ENCODE peak calls at places on chromosomes 13 and 19, in seven cellular contexts. C is mammary epithelial cell; I is neuronal stem cell; E is brain microvascular endothelial cell; G is GM23338; P is CD8-positive, alpha-beta memory T cell; K is colonic mucosa. R is an unnamed sample.

GRCh38 chr13:54486421-54487166 is 1458.0 kb downstream of the OLFM4 start:
- DNase-seq in G (no peak), I (no peak), C (no peak), E (no peak), K (no peak), P (no peak), R (no peak)

GRCh38 chr19:9362905-9363304 is at the start of gene ZNF177:
- DNase-seq in C (no peak), K (no peak), E (peak), I (no peak), P (no peak), G (peak), R (peak)

GRCh38 chr13:107057028-107057427 is 489.1 kb upstream of the ARGLU1 start:
- DNase-seq in I (no peak), P (no peak), E (no peak), K (no peak), G (no peak), C (no peak), R (no peak)

GRCh38 chr13:41061914-41062837 is 867 bp downstream of the WBP4 start:
- DNase-seq in G (peak), P (no peak), K (no peak), I (no peak), C (no peak), E (peak), R (no peak)

GRCh38 chr13:62829476-62829875 is 1413.8 kb upstream of the PCDH20 start:
- DNase-seq in K (no peak), I (no peak), P (no peak), G (no peak), C (no peak), E (no peak), R (no peak)

GRCh38 chr13:49371943-49372636 is 71.8 kb downstream of the CAB39L start:
- DNase-seq in E (no peak), P (no peak), G (no peak), I (no peak), C (no peak), K (no peak), R (no peak)

GRCh38 chr13:54953786-54954185 is 1925.2 kb downstream of the OLFM4 start:
- DNase-seq in K (no peak), I (no peak), C (no peak), G (no peak), E (no peak), P (no peak), R (no peak)

GRCh38 chr13:22828081-22828480 is 352.7 kb upstream of the SGCG start:
- DNase-seq in E (no peak), C (no peak), I (no peak), P (no peak), K (no peak), G (no peak), R (no peak)

GRCh38 chr13:99265823-99266426 is 7.7 kb upstream of the GPR18 start:
- DNase-seq in G (peak), P (no peak), E (peak), K (no peak), I (no peak), C (peak), R (no peak)

GRCh38 chr13:95463516-95463915 is 89.0 kb upstream of the CLDN10 start:
- DNase-seq in I (no peak), C (peak), P (no peak), G (no peak), E (no peak), K (no peak), R (no peak)

GRCh38 chr13:85243831-85244230 is 555.4 kb downstream of the SLITRK6 start:
- DNase-seq in I (no peak), G (no peak), C (no peak), P (no peak), E (no peak), K (no peak), R (no peak)

GRCh38 chr13:95624020-95624419 is 20.5 kb downstream of the DZIP1 start:
- DNase-seq in C (peak), K (peak), G (peak), E (no peak), P (no peak), I (peak), R (no peak)

GRCh38 chr13:22189176-22190048 is 518.5 kb downstream of the FGF9 start:
- DNase-seq in C (no peak), E (no peak), P (no peak), K (no peak), G (no peak), I (no peak), R (no peak)

GRCh38 chr13:64643066-64643465 is 2587.1 kb downstream of the PCDH9 start:
- DNase-seq in E (no peak), C (no peak), G (no peak), K (no peak), P (no peak), I (no peak), R (no peak)

GRCh38 chr19:35349614-35350521 is 2.2 kb downstream of the FFAR1 start:
- DNase-seq in G (no peak), E (no peak), I (no peak), K (no peak), C (no peak), P (no peak), R (no peak)

GRCh38 chr13:21371011-21371410 is 88.1 kb downstream of the ZDHHC20 start:
- DNase-seq in K (no peak), P (no peak), C (no peak), I (no peak), E (no peak), G (no peak), R (no peak)

GRCh38 chr19:48718711-48719231 is 754 bp downstream of the MAMSTR start:
- DNase-seq in K (no peak), E (no peak), I (no peak), P (no peak), C (no peak), G (peak), R (peak)

GRCh38 chr19:53311044-53311443 is 22.5 kb upstream of the ZNF845 start:
- DNase-seq in G (no peak), C (no peak), I (no peak), P (no peak), K (no peak), E (no peak), R (no peak)

GRCh38 chr13:33917135-33917534 is 99.2 kb downstream of the RFC3 start:
- DNase-seq in I (no peak), C (no peak), K (no peak), G (no peak), E (no peak), P (no peak), R (no peak)
- H3K27ac ChIP-seq in I (no peak), C (no peak), K (no peak), G (no peak), E (no peak), P (no peak), R (no peak)

DNA sequence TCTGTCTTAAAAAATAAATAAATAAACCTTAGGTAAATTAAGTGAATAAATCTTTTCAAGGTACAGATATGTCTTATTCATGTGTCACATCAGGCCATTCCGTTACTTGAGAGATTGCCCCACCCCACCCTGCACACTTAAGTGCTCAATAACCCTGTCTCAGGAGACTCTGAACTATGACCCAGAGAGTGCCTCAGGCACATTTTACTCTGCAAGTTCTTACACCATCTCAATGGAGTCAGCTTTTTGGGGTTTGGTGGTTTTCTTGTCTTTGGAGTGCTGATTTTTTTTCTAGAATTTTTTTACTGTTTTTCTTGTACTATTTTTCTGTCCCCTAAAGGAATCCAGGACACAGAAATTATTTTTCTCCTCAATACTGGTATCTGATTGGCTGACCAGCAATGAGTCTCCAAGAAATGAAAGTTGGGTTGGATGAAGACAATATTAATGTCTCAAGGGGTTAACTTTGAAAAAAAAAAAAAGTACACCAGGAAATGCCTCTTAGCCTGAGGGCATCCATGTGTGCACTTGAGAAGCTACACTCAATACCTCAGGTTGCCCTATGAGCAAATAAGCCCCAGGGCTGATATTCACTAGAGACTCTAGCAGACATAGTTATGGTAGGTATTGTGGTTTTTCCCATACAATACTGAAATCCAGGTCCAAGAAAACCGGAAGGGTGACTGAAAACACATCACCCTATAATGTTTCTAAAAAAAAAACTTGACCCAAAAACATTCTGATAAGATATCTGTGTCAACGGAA is 114.6 kb upstream of the ZNF91 start:
- DNase-seq in P (no peak), K (no peak), C (peak), G (no peak), E (no peak), I (no peak), R (no peak)
- H3K27ac ChIP-seq in P (no peak), K (no peak), C (no peak), G (no peak), E (no peak), I (no peak), R (no peak)

DNA sequence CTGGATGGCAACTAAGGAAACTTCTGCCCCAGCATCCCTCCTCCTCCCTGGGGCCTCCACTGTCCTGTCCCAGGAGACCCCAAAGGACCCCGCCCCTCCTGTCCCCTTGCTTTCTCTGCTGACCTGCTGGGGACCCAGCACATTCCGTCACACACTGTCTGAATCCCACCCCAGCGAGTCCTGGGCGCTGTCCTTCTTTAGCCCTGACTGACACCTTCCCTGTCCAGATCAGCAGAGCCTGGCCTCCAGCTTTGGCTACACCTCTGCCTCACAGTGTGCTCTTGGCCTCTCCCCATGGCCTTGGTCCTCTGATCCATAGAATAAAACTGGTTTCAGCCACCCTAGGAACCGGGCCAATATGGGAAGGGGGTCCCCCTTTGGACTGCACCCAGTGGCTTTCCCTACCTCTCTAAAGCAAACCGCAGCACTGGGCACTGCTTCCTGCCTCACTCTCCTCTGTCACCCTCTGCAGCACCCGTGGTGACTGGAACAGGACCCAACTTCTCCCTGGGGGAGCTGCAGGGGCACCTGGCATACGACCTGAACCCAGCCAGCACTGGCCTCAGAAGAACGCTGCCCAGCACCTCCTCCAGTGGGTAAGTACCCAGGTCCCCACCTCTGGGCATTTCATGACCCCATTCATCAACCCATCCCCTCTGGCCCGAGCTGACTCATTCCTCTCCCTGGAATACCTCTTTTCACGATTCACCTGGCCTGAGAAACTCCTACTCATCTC is 46.4 kb downstream of the SMIM24 start:
- DNase-seq in G (no peak), I (no peak), C (no peak), P (no peak), K (no peak), E (no peak), R (no peak)
- H3K27ac ChIP-seq in G (no peak), I (no peak), C (no peak), P (peak), K (peak), E (no peak), R (peak)

GRCh38 chr13:71360041-71360440 is 507.0 kb downstream of the DACH1 start:
- DNase-seq in K (no peak), I (no peak), C (no peak), E (no peak), P (no peak), G (no peak), R (no peak)

GRCh38 chr13:71359641-71360040 is 507.4 kb downstream of the DACH1 start:
- DNase-seq in P (no peak), E (no peak), C (no peak), I (no peak), G (no peak), K (no peak), R (no peak)

GRCh38 chr13:71358218-71358617 is 508.8 kb downstream of the DACH1 start:
- DNase-seq in P (no peak), K (no peak), E (no peak), G (no peak), C (peak), I (no peak), R (no peak)

GRCh38 chr13:71355010-71355409 is 512.0 kb downstream of the DACH1 start:
- DNase-seq in C (no peak), K (no peak), E (no peak), G (no peak), I (no peak), P (no peak), R (no peak)
- H3K27ac ChIP-seq in C (no peak), K (no peak), E (no peak), G (no peak), I (no peak), P (no peak), R (no peak)

GRCh38 chr13:24033527-24034302 is 126.8 kb upstream of the SPATA13 start:
- DNase-seq in G (no peak), E (peak), K (no peak), I (no peak), P (no peak), C (no peak), R (no peak)

GRCh38 chr13:24035411-24035810 is 125.1 kb upstream of the SPATA13 start:
- DNase-seq in G (no peak), E (no peak), C (no peak), K (no peak), I (no peak), P (no peak), R (no peak)

GRCh38 chr13:24038846-24039330 is 121.6 kb upstream of the SPATA13 start:
- DNase-seq in K (no peak), E (no peak), C (peak), G (no peak), I (no peak), P (no peak), R (no peak)

GRCh38 chr13:24038405-24038804 is 122.1 kb upstream of the SPATA13 start:
- DNase-seq in G (no peak), C (peak), P (no peak), E (peak), K (no peak), I (no peak), R (no peak)

GRCh38 chr13:24036115-24036514 is 124.4 kb upstream of the SPATA13 start:
- DNase-seq in G (no peak), K (no peak), I (no peak), C (no peak), P (no peak), E (no peak), R (no peak)
- H3K27ac ChIP-seq in G (no peak), K (no peak), I (no peak), C (no peak), P (no peak), E (no peak), R (no peak)

GRCh38 chr13:56907766-56908165 is 233.0 kb upstream of the PRR20A start:
- DNase-seq in P (no peak), I (no peak), K (no peak), C (no peak), E (no peak), G (no peak), R (no peak)

GRCh38 chr13:56906909-56907308 is 233.8 kb upstream of the PRR20A start:
- DNase-seq in E (no peak), I (no peak), P (no peak), K (no peak), C (no peak), G (no peak), R (no peak)

DNA sequence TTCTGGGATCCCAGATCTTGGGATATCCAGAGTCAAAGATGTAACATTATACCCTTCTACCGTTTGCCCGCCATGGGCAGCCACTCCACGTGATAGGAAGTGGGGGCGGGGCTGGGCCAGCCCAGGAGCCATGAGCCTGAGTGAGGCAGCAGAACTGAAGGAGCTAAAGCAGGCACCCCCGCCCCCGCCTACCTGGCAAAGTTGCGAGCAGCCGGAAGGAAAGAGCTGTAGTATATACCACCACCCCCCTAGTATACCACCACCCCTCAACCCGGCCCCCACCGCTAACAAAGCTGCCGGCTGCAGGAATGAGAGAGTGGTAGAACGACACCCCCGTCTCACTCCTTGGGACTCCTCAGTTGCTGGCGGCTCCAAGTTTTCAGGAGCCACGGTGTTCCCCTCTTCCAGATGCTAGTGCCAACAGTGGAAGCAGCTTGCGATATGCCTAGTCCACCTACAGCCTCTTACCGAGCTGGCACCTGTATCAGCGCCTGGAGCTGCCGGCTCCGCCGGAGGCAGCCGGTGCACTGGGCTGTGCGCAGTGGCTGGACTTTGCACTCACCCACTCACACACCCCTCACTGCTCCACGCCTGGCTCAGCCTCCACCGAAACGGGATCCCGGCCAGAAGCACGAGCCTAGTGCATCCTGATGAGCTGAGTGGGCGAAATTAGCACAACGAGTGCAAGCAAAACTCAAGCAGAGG is 230.7 kb upstream of the PRR20A start:
- DNase-seq in C (no peak), E (no peak), G (no peak), I (no peak), K (no peak), P (no peak), R (no peak)
- H3K27ac ChIP-seq in C (no peak), E (no peak), G (no peak), I (no peak), K (no peak), P (no peak), R (no peak)

GRCh38 chr19:389935-390289 is 19.0 kb downstream of the C2CD4C start:
- DNase-seq in P (no peak), K (no peak), C (no peak), G (no peak), I (no peak), E (no peak), R (no peak)

GRCh38 chr19:391199-391557 is 17.8 kb downstream of the C2CD4C start:
- DNase-seq in E (no peak), K (no peak), G (no peak), I (no peak), P (no peak), C (no peak), R (no peak)

GRCh38 chr19:390386-391198 is 18.4 kb downstream of the C2CD4C start:
- DNase-seq in P (no peak), C (no peak), K (no peak), I (no peak), G (no peak), E (no peak), R (no peak)

GRCh38 chr19:391726-392374 is 17.1 kb downstream of the C2CD4C start:
- DNase-seq in G (no peak), K (no peak), C (no peak), I (no peak), E (no peak), P (no peak), R (no peak)

DNA sequence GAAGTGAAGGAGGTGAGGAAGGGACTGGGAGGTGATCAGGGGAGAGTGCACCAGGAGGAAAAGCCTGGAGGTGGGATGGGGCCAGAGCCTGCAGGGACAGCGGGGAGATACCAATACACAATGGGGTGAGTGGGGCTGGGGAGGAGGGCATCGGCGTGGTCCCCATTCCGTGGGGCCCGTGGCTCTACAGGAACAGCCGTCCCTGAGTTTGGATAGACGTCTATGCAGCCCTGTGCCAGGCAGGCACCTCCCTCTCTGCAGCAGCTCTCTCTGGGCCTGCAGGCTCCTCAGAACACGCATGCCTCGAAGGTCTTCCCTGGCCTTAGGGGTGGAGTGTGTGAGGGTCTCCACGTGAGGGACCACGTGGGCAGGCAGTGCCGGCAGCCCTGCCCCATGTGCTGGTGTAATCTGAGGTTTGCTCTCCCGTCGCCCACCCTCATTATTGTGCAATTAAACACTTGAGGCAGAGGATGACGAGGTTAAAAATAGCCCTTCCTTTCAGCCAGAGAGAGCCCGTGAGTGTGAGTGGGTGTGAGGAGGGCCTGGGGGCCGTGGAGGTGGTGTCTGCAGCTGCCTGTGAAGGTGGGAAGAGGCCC is 16.5 kb downstream of the C2CD4C start:
- DNase-seq in C (no peak), K (no peak), G (no peak), P (no peak), E (no peak), I (no peak), R (no peak)
- H3K27ac ChIP-seq in C (no peak), K (no peak), G (no peak), P (no peak), E (no peak), I (no peak), R (no peak)

GRCh38 chr13:112977525-112977924 is 8.5 kb downstream of the MCF2L start:
- DNase-seq in P (no peak), G (no peak), E (no peak), I (no peak), K (no peak), C (no peak), R (no peak)

GRCh38 chr13:112980441-112980840 is 11.4 kb downstream of the MCF2L start:
- DNase-seq in I (no peak), C (no peak), G (no peak), K (no peak), P (no peak), E (no peak), R (no peak)

GRCh38 chr13:112979406-112979902 is 10.4 kb downstream of the MCF2L start:
- DNase-seq in P (no peak), K (no peak), G (no peak), E (no peak), C (no peak), I (no peak), R (no peak)

GRCh38 chr13:112977091-112977490 is 8.1 kb downstream of the MCF2L start:
- DNase-seq in E (no peak), C (no peak), G (no peak), P (no peak), K (no peak), I (no peak), R (peak)

GRCh38 chr13:112978561-112979405 is 9.8 kb downstream of the MCF2L start:
- DNase-seq in K (no peak), P (no peak), I (no peak), E (no peak), G (no peak), C (no peak), R (peak)
- H3K27ac ChIP-seq in K (no peak), P (no peak), I (no peak), E (no peak), G (no peak), C (no peak), R (peak)

GRCh38 chr13:109376936-109377335 is 409.4 kb downstream of the IRS2 start:
- DNase-seq in I (no peak), G (no peak), K (no peak), E (no peak), C (no peak), P (no peak), R (no peak)

GRCh38 chr13:109380457-109380856 is 405.9 kb downstream of the IRS2 start:
- DNase-seq in E (no peak), G (no peak), C (no peak), I (no peak), P (no peak), K (no peak), R (no peak)

GRCh38 chr13:109385161-109385560 is 401.2 kb downstream of the IRS2 start:
- DNase-seq in K (no peak), C (peak), E (no peak), I (no peak), G (no peak), P (no peak), R (no peak)

GRCh38 chr13:109383683-109384082 is 402.7 kb downstream of the IRS2 start:
- DNase-seq in E (peak), K (no peak), P (no peak), I (no peak), G (no peak), C (peak), R (no peak)

GRCh38 chr13:109381546-109382180 is 404.7 kb downstream of the IRS2 start:
- DNase-seq in I (no peak), G (no peak), P (no peak), E (peak), C (peak), K (no peak), R (no peak)
- H3K27ac ChIP-seq in I (no peak), G (no peak), P (no peak), E (peak), C (peak), K (no peak), R (no peak)